ENCODE peak calls at places on chromosomes 2 and 18, in four cellular contexts. W is head of caudate nucleus, O is NCI-H2029 treated with DMSO at 0.1 percent for 48 hours, M is uterus. Z is an unnamed sample.

GRCh38 chr18:48161911-48162698 is 231.6 kb upstream of the SMAD2 start:
- DNase-seq in M (no peak), W (no peak), O (peak; percentile 22), Z (no peak)

GRCh38 chr2:217434183-217434620 is 568.6 kb downstream of the TNS1 start:
- DNase-seq in M (peak; percentile 95), O (peak; percentile 82), W (peak; percentile 91), Z (peak; percentile 97)

GRCh38 chr2:176545627-176546026 is 276.4 kb downstream of the MTX2 start:
- DNase-seq in M (no peak), W (no peak), O (no peak), Z (peak; percentile 11)

GRCh38 chr18:44997139-44997538 is 316.5 kb downstream of the SETBP1 start:
- DNase-seq in M (no peak), O (no peak), W (no peak), Z (no peak)

GRCh38 chr18:13253786-13254755 is 35.5 kb downstream of the LDLRAD4 start:
- DNase-seq in W (no peak), M (no peak), O (no peak), Z (no peak)

GRCh38 chr2:98118161-98118560 is 31.2 kb downstream of the VWA3B start:
- DNase-seq in W (no peak), O (no peak), M (no peak), Z (no peak)

GRCh38 chr2:83665894-83666293 is 793.2 kb downstream of the SUCLG1 start:
- DNase-seq in M (no peak), W (no peak), O (peak; percentile 62), Z (no peak)

GRCh38 chr18:34225218-34225553 is 473 bp upstream of the NOL4 start:
- DNase-seq in O (no peak), M (no peak), W (no peak), Z (no peak)

GRCh38 chr18:43484710-43485109 is 207.4 kb upstream of the SYT4 start:
- DNase-seq in M (no peak), W (no peak), O (no peak), Z (no peak)

Z was measured in pons.